ENCODE peak calls at places on chromosomes 12 and 14, in four cellular contexts. One of them, this sample, is unnamed.

GRCh38 chr12:47276253-47277070 is 196.7 kb upstream of the AMIGO2 start:
- DNase-seq in cardiac muscle cell: no peak
- DNase-seq in AG04450: no peak
- DNase-seq in chondrocyte: no peak
- DNase-seq in this sample: peak

GRCh38 chr12:116547955-116548471 is 11.2 kb upstream of the MAP1LC3B2 start:
- DNase-seq in cardiac muscle cell: peak
- DNase-seq in AG04450: no peak
- DNase-seq in chondrocyte: no peak
- DNase-seq in this sample: no peak

GRCh38 chr14:80942158-80942738 is 710 bp upstream of the CEP128 start:
- DNase-seq in cardiac muscle cell: no peak
- DNase-seq in AG04450: no peak
- DNase-seq in chondrocyte: no peak
- DNase-seq in this sample: no peak

GRCh38 chr12:128794661-128795529 is 28.9 kb downstream of the SLC15A4 start:
- DNase-seq in cardiac muscle cell: no peak
- DNase-seq in AG04450: no peak
- DNase-seq in chondrocyte: no peak
- DNase-seq in this sample: no peak

GRCh38 chr14:62468946-62469345 is 576.3 kb downstream of the KCNH5 start:
- DNase-seq in cardiac muscle cell: no peak
- DNase-seq in AG04450: no peak
- DNase-seq in chondrocyte: no peak
- DNase-seq in this sample: no peak

GRCh38 chr12:93502802-93503623 is 35.7 kb downstream of the MRPL42 start:
- DNase-seq in cardiac muscle cell: peak
- DNase-seq in AG04450: no peak
- DNase-seq in chondrocyte: no peak
- DNase-seq in this sample: no peak

GRCh38 chr12:9925746-9926393 is 6.3 kb downstream of the CLEC2A start:
- DNase-seq in cardiac muscle cell: peak
- DNase-seq in AG04450: peak
- DNase-seq in chondrocyte: no peak
- DNase-seq in this sample: no peak

GRCh38 chr12:57563358-57563757 is 13.5 kb downstream of the KIF5A start:
- DNase-seq in cardiac muscle cell: no peak
- DNase-seq in AG04450: no peak
- DNase-seq in chondrocyte: no peak
- DNase-seq in this sample: no peak

GRCh38 chr12:7269273-7269672 is 34.6 kb upstream of the ACSM4 start:
- DNase-seq in cardiac muscle cell: no peak
- DNase-seq in AG04450: no peak
- DNase-seq in chondrocyte: no peak
- DNase-seq in this sample: no peak

GRCh38 chr14:53793790-53794560 is 162.7 kb downstream of the BMP4 start:
- DNase-seq in cardiac muscle cell: no peak
- DNase-seq in AG04450: no peak
- DNase-seq in chondrocyte: no peak
- DNase-seq in this sample: no peak

GRCh38 chr14:100872241-100872640 is 31.3 kb downstream of the RTL1 start:
- DNase-seq in cardiac muscle cell: no peak
- DNase-seq in AG04450: no peak
- DNase-seq in chondrocyte: peak
- DNase-seq in this sample: no peak

GRCh38 chr14:93937519-93937918 is 10.4 kb downstream of the FAM181A start:
- DNase-seq in cardiac muscle cell: no peak
- DNase-seq in AG04450: no peak
- DNase-seq in chondrocyte: no peak
- DNase-seq in this sample: no peak

GRCh38 chr12:6788972-6789905 is at the start of gene CD4:
- DNase-seq in cardiac muscle cell: no peak
- DNase-seq in AG04450: no peak
- DNase-seq in chondrocyte: no peak
- DNase-seq in this sample: no peak

GRCh38 chr12:257521-258321 is 4.9 kb downstream of the SLC6A13 start:
- DNase-seq in cardiac muscle cell: no peak
- DNase-seq in AG04450: no peak
- DNase-seq in chondrocyte: no peak
- DNase-seq in this sample: no peak

GRCh38 chr14:100375273-100375962 is 52.3 kb downstream of the SLC25A47 start:
- DNase-seq in cardiac muscle cell: no peak
- DNase-seq in AG04450: peak
- DNase-seq in chondrocyte: no peak
- DNase-seq in this sample: peak

GRCh38 chr14:100336618-100337530 is 13.7 kb downstream of the SLC25A47 start:
- DNase-seq in cardiac muscle cell: no peak
- DNase-seq in AG04450: no peak
- DNase-seq in chondrocyte: no peak
- DNase-seq in this sample: peak

GRCh38 chr12:18799561-18799960 is 61.6 kb downstream of the CAPZA3 start:
- DNase-seq in cardiac muscle cell: no peak
- DNase-seq in AG04450: no peak
- DNase-seq in chondrocyte: no peak
- DNase-seq in this sample: no peak

GRCh38 chr14:59438148-59438766 is 26.9 kb downstream of the GPR135 start:
- DNase-seq in cardiac muscle cell: no peak
- DNase-seq in AG04450: no peak
- DNase-seq in chondrocyte: no peak
- DNase-seq in this sample: no peak

GRCh38 chr14:40757376-40757775 is 849.3 kb upstream of the LRFN5 start:
- DNase-seq in cardiac muscle cell: no peak
- DNase-seq in AG04450: no peak
- DNase-seq in chondrocyte: no peak
- DNase-seq in this sample: no peak

GRCh38 chr12:57456145-57456700 is 1.1 kb downstream of the INHBE start:
- DNase-seq in cardiac muscle cell: peak
- DNase-seq in AG04450: no peak
- DNase-seq in chondrocyte: no peak
- DNase-seq in this sample: no peak

GRCh38 chr12:6276936-6277615 is 33.4 kb upstream of the PLEKHG6 start:
- DNase-seq in cardiac muscle cell: no peak
- DNase-seq in AG04450: no peak
- DNase-seq in chondrocyte: peak
- DNase-seq in this sample: no peak

GRCh38 chr14:104107101-104107581 is 21.6 kb downstream of the ASPG start:
- DNase-seq in cardiac muscle cell: no peak
- DNase-seq in AG04450: no peak
- DNase-seq in chondrocyte: peak
- DNase-seq in this sample: no peak